ENCODE peak calls at places on chromosome 17, in eight cellular contexts. P is left ventricle myocardium inferior, N is mammary epithelial cell, E is H1, C is cardiac muscle cell, H is kidney epithelial cell, F is upper lobe of right lung, V is thyroid gland. U is an unnamed sample.

GRCh38 chr17:69575346-69575761 is 160.9 kb downstream of the MAP2K6 start:
- DNase-seq in N (no peak), P (no peak), E (no peak), V (peak; percentile 55), H (peak; percentile 55), F (no peak), C (no peak), U (no peak)

GRCh38 chr17:63702223-63702577 is 2.3 kb upstream of the LIMD2 start:
- DNase-seq in C (no peak), F (peak; percentile 68), N (no peak), H (no peak), E (no peak), P (no peak), V (no peak), U (peak; percentile 56)

GRCh38 chr17:17115620-17116019 is 73.4 kb downstream of the MPRIP start:
- DNase-seq in P (no peak), H (no peak), E (no peak), F (no peak), N (no peak), V (no peak), C (no peak), U (no peak)

GRCh38 chr17:1025733-1026598 is 29.0 kb downstream of the TIMM22 start:
- DNase-seq in V (no peak), H (no peak), P (no peak), F (no peak), E (no peak), N (no peak), C (no peak), U (no peak)

GRCh38 chr17:12342161-12342560 is 321.5 kb downstream of the MAP2K4 start:
- DNase-seq in E (no peak), H (no peak), N (no peak), C (no peak), P (no peak), V (no peak), F (no peak), U (peak; percentile 22)

GRCh38 chr17:27384261-27384701 is 72.0 kb upstream of the KSR1 start:
- DNase-seq in F (no peak), H (peak; percentile 90), C (no peak), P (peak; percentile 68), V (peak; percentile 92), N (peak; percentile 97), E (no peak), U (no peak)

GRCh38 chr17:79005063-79005861 is 4.3 kb downstream of the CANT1 start:
- DNase-seq in C (no peak), F (peak; percentile 70), H (no peak), E (no peak), V (peak; percentile 54), P (no peak), N (peak; percentile 61), U (no peak)

GRCh38 chr17:29149431-29150064 is 30.6 kb downstream of the MYO18A start:
- DNase-seq in H (no peak), C (no peak), N (peak; percentile 87), P (no peak), F (no peak), E (no peak), V (peak; percentile 41), U (peak; percentile 63)

GRCh38 chr17:73802314-73802713 is 158.1 kb upstream of the SDK2 start:
- DNase-seq in V (no peak), F (no peak), N (no peak), H (no peak), E (no peak), C (no peak), P (no peak), U (no peak)

GRCh38 chr17:83025636-83026280 is 53.7 kb upstream of the METRNL start:
- DNase-seq in P (no peak), E (no peak), H (no peak), V (no peak), C (no peak), F (no peak), N (no peak), U (peak; percentile 25)

GRCh38 chr17:58300336-58300735 is 19.6 kb upstream of the MPO start:
- DNase-seq in P (no peak), E (no peak), V (no peak), H (no peak), F (peak; percentile 13), N (no peak), C (no peak), U (peak; percentile 22)

GRCh38 chr17:66349549-66350245 is 47.3 kb downstream of the PRKCA start:
- DNase-seq in F (no peak), N (no peak), E (no peak), P (no peak), V (no peak), H (no peak), C (no peak), U (no peak)

GRCh38 chr17:55709440-55709839 is 13.2 kb downstream of the TMEM100 start:
- DNase-seq in N (no peak), H (no peak), F (no peak), V (no peak), P (no peak), C (no peak), E (no peak), U (no peak)

GRCh38 chr17:55709984-55710383 is 12.7 kb downstream of the TMEM100 start:
- DNase-seq in P (no peak), V (no peak), N (no peak), C (no peak), F (no peak), E (no peak), H (no peak), U (no peak)

GRCh38 chr17:55708575-55708974 is 14.1 kb downstream of the TMEM100 start:
- DNase-seq in P (no peak), F (no peak), V (no peak), N (no peak), E (no peak), C (no peak), H (no peak), U (no peak)

GRCh38 chr17:55710829-55711496 is 11.7 kb downstream of the TMEM100 start:
- DNase-seq in P (no peak), H (no peak), N (no peak), V (peak; percentile 58), C (no peak), F (no peak), E (no peak), U (no peak)

DNA sequence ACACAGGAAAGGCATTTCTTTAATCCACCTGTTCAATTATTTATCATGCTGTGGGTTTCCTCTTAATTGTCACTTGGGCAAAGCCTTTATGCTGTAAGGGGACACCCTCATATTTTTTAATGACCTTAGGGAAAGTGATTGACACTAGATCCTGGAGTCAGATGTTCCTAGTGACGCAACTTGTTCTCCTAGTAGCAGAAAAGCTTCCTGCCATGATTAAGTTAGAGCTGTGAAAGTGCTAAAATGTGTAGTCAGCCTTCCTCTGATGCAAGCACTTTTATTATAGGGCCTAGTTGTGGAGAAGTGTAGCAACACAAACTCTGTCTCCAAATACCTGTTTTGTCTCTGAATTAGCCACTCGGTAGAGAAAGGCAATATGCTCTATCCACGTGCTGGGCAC is 12.3 kb downstream of the TMEM100 start:
- DNase-seq in H (no peak), E (no peak), F (no peak), P (no peak), C (no peak), V (no peak), N (no peak), U (no peak)
- H3K4me3 ChIP-seq in H (no peak overlapping the region), E (no peak overlapping the region), F (no peak overlapping the region), P (no peak overlapping the region), C (no peak overlapping the region), V (no peak overlapping the region), N (no peak overlapping the region), U (no peak overlapping the region)

DNA sequence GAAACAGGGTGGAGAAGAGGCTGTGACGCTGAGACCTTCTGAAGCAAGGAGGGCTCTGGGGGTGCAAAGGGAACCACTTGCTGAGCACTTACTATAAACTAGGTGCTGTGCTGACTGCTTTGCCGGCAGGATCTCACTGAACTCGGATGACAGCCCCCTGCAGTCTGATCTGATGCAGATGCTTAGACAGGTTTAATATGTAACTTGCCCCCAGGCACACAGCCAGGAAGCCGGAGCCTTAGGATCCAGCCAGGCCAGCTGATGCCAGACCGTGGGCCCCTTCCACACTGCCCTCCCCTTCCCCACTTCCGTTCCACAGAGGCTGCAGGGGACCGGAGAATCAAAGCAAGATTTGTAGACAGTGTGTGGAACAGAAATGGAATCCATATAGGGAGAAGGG is 23.1 kb downstream of the SPACA3 start:
- DNase-seq in F (peak; percentile 52), H (peak; percentile 28), N (no peak), C (no peak), P (no peak), V (no peak), E (no peak), U (no peak)
- H3K27me3 ChIP-seq in F (peaks cover 8% of the 10 kb centered on the region), H (no peaks in the 10 kb centered on the region), N (no peaks in the 10 kb centered on the region), C (no peaks in the 10 kb centered on the region), P (peaks cover 66% of the 10 kb centered on the region), V (no peaks in the 10 kb centered on the region), E (no peaks in the 10 kb centered on the region), U (no peaks in the 10 kb centered on the region)

GRCh38 chr17:37300683-37301082 is 75.1 kb upstream of the C17orf78 start:
- DNase-seq in N (no peak), H (no peak), C (no peak), V (no peak), P (no peak), E (no peak), F (no peak), U (no peak)

GRCh38 chr17:37299257-37299985 is 76.4 kb upstream of the C17orf78 start:
- DNase-seq in P (no peak), H (no peak), F (no peak), C (no peak), E (no peak), V (no peak), N (no peak), U (peak; percentile 25)

GRCh38 chr17:37305406-37305905 is 70.3 kb upstream of the C17orf78 start:
- DNase-seq in C (no peak), F (no peak), H (no peak), V (no peak), E (no peak), P (no peak), N (peak; percentile 80), U (no peak)

GRCh38 chr17:37301288-37301687 is 74.5 kb upstream of the C17orf78 start:
- DNase-seq in N (no peak), P (no peak), E (no peak), V (no peak), F (no peak), C (peak; percentile 31), H (no peak), U (no peak)
- H3K4me3 ChIP-seq in N (no peak overlapping the region), P (peak overlapping the region; percentile 45), E (no peak overlapping the region), V (no peak overlapping the region), F (no peak overlapping the region), C (no peak overlapping the region), H (no peak overlapping the region), U (no peak overlapping the region)

GRCh38 chr17:81457396-81457795 is 55.2 kb downstream of the ACTG1 start:
- DNase-seq in V (no peak), E (no peak), P (no peak), F (no peak), C (no peak), H (no peak), N (no peak), U (no peak)

GRCh38 chr17:81456091-81456490 is 56.5 kb downstream of the ACTG1 start:
- DNase-seq in E (no peak), C (no peak), H (no peak), V (no peak), P (no peak), F (no peak), N (no peak), U (no peak)

GRCh38 chr17:81455387-81455786 is 57.2 kb downstream of the ACTG1 start:
- DNase-seq in P (no peak), E (no peak), H (no peak), N (no peak), V (no peak), C (no peak), F (no peak), U (no peak)

GRCh38 chr17:81457917-81458555 is 54.6 kb downstream of the ACTG1 start:
- DNase-seq in E (no peak), H (no peak), V (no peak), F (no peak), N (no peak), C (no peak), P (no peak), U (no peak)

GRCh38 chr17:81456798-81457197 is 55.8 kb downstream of the ACTG1 start:
- DNase-seq in E (no peak), N (no peak), C (peak; percentile 78), H (no peak), V (no peak), P (no peak), F (no peak), U (peak; percentile 79)
- H3K27me3 ChIP-seq in E (no peaks in the 10 kb centered on the region), N (no peaks in the 10 kb centered on the region), C (no peaks in the 10 kb centered on the region), H (no peaks in the 10 kb centered on the region), V (no peaks in the 10 kb centered on the region), P (no peaks in the 10 kb centered on the region), F (no peaks in the 10 kb centered on the region), U (no peaks in the 10 kb centered on the region)